ENCODE peak calls at places on chromosomes 11 and 22, in ten cellular contexts. P, S, B, L, T, I, O, Y, U and A are unnamed samples.

GRCh38 chr11:71227058-71227659 is 25.2 kb downstream of the SHANK2 start:
- DNase-seq in S (no peak), O (no peak), I (no peak), U (no peak), Y (no peak), B (no peak), L (no peak), P (no peak), T (no peak), A (no peak)

GRCh38 chr11:57647960-57648776 is 1.5 kb downstream of the YPEL4 start:
- DNase-seq in O (no peak), S (peak; percentile 14), P (no peak), I (no peak), L (no peak), U (no peak), Y (no peak), B (peak; percentile 41), T (no peak), A (no peak)

GRCh38 chr11:5004429-5005274 is 10.0 kb downstream of the OR51L1 start:
- DNase-seq in T (no peak), S (peak; percentile 1), O (peak; percentile 25), L (peak; percentile 44), B (peak; percentile 59), P (peak; percentile 52), U (no peak), I (peak; percentile 56), Y (peak; percentile 22), A (no peak)

GRCh38 chr11:66119348-66120133 is 49.5 kb downstream of the PACS1 start:
- DNase-seq in B (peak; percentile 99), O (no peak), I (no peak), L (no peak), U (no peak), Y (peak; percentile 90), T (no peak), P (no peak), S (no peak), A (no peak)

GRCh38 chr11:28835317-28835716 is 727.1 kb downstream of the METTL15 start:
- DNase-seq in P (no peak), L (no peak), Y (no peak), U (no peak), T (no peak), I (no peak), S (no peak), B (no peak), O (no peak), A (no peak)

GRCh38 chr22:27133951-27134664 is 476.7 kb downstream of the MIAT start:
- DNase-seq in B (peak; percentile 27), S (no peak), Y (peak; percentile 90), O (no peak), I (no peak), U (no peak), T (no peak), P (no peak), L (no peak), A (peak; percentile 11)

GRCh38 chr11:66864924-66865697 is 8.2 kb downstream of the LRFN4 start:
- DNase-seq in Y (no peak), I (peak; percentile 11), U (no peak), P (no peak), T (no peak), S (no peak), O (no peak), L (no peak), B (no peak), A (no peak)

GRCh38 chr11:110093407-110094297 is 460 bp downstream of the ZC3H12C start:
- DNase-seq in L (peak; percentile 80), Y (no peak), B (peak; percentile 60), O (peak; percentile 46), I (no peak), P (peak; percentile 54), U (no peak), S (peak; percentile 69), T (peak; percentile 80), A (no peak)

GRCh38 chr22:45451988-45452387 is 38.5 kb downstream of the RIBC2 start:
- DNase-seq in I (no peak), T (no peak), O (no peak), Y (no peak), P (no peak), U (no peak), S (no peak), B (no peak), L (no peak), A (no peak)

GRCh38 chr22:20524004-20524481 is 16.6 kb downstream of the MED15 start:
- DNase-seq in B (no peak), O (peak; percentile 6), Y (no peak), I (peak; percentile 80), S (no peak), P (no peak), T (no peak), L (no peak), U (no peak), A (no peak)

GRCh38 chr11:130337281-130338089 is 22.8 kb upstream of the ZBTB44 start:
- DNase-seq in S (no peak), I (no peak), O (no peak), U (no peak), B (no peak), L (no peak), T (no peak), P (no peak), Y (no peak), A (no peak)

GRCh38 chr22:39984006-39984405 is 10.7 kb upstream of the FAM83F start:
- DNase-seq in Y (no peak), B (no peak), P (no peak), S (no peak), O (no peak), T (no peak), I (no peak), L (no peak), U (no peak), A (no peak)

GRCh38 chr11:16404781-16405180 is 48.4 kb upstream of the SOX6 start:
- DNase-seq in B (no peak), U (no peak), O (no peak), P (no peak), I (no peak), L (no peak), T (no peak), S (no peak), Y (no peak), A (no peak)

GRCh38 chr11:78350101-78350645 is 67.4 kb downstream of the GAB2 start:
- DNase-seq in B (peak; percentile 64), P (no peak), T (no peak), O (no peak), Y (no peak), S (no peak), I (no peak), L (no peak), U (no peak), A (no peak)

GRCh38 chr22:37485006-37485713 is 1.0 kb downstream of the MFNG start:
- DNase-seq in L (no peak), O (no peak), I (no peak), U (peak; percentile 26), P (no peak), S (no peak), Y (no peak), T (no peak), B (no peak), A (no peak)

GRCh38 chr11:126647735-126648134 is 292.2 kb downstream of the ST3GAL4 start:
- DNase-seq in P (no peak), U (no peak), L (no peak), O (no peak), S (no peak), I (no peak), Y (peak; percentile 85), T (no peak), B (peak; percentile 30), A (no peak)

GRCh38 chr11:8192016-8192895 is 23.4 kb upstream of the RIC3 start:
- DNase-seq in T (no peak), S (peak; percentile 64), U (no peak), O (peak; percentile 83), L (no peak), Y (peak; percentile 17), I (peak; percentile 37), P (peak; percentile 84), B (peak; percentile 88), A (peak; percentile 28)

GRCh38 chr11:8019671-8020597 is 32.8 kb downstream of the EIF3F start:
- DNase-seq in B (no peak), U (no peak), S (no peak), T (no peak), Y (no peak), I (no peak), O (peak; percentile 42), L (no peak), P (no peak), A (no peak)

GRCh38 chr22:50206599-50206998 is 5.8 kb downstream of the SELENOO start:
- DNase-seq in I (no peak), B (peak; percentile 82), T (peak; percentile 89), U (no peak), Y (no peak), S (no peak), O (peak; percentile 64), L (no peak), P (peak; percentile 78), A (no peak)

GRCh38 chr22:21571679-21572078 is 4.2 kb downstream of the UBE2L3 start:
- DNase-seq in L (no peak), U (no peak), Y (no peak), T (no peak), I (no peak), B (no peak), P (no peak), S (no peak), O (no peak), A (no peak)

GRCh38 chr11:77423624-77424023 is 50.3 kb downstream of the PAK1 start:
- DNase-seq in L (no peak), U (no peak), I (no peak), P (no peak), O (no peak), Y (no peak), S (no peak), T (no peak), B (no peak), A (no peak)

GRCh38 chr11:726278-726915 is 20.4 kb downstream of the EPS8L2 start:
- DNase-seq in Y (peak; percentile 46), P (peak; percentile 65), I (peak; percentile 75), U (no peak), S (no peak), T (peak; percentile 89), L (peak; percentile 74), B (peak; percentile 40), O (no peak), A (no peak)

GRCh38 chr11:111933872-111934271 is 3.3 kb upstream of the DIXDC1 start:
- DNase-seq in S (no peak), U (no peak), I (no peak), O (no peak), L (no peak), B (no peak), P (no peak), T (no peak), Y (no peak), A (no peak)

GRCh38 chr22:26986051-26986881 is 328.9 kb downstream of the MIAT start:
- DNase-seq in L (no peak), B (no peak), I (no peak), S (no peak), U (no peak), P (no peak), T (no peak), O (no peak), Y (no peak), A (no peak)

GRCh38 chr11:120903686-120904085 is 120.2 kb upstream of the TBCEL start:
- DNase-seq in I (no peak), P (no peak), S (no peak), Y (no peak), U (no peak), T (no peak), O (no peak), L (no peak), B (no peak), A (no peak)

GRCh38 chr22:35307892-35308291 is 8.2 kb downstream of the TOM1 start:
- DNase-seq in Y (no peak), P (no peak), O (no peak), U (no peak), S (no peak), T (no peak), L (no peak), I (no peak), B (no peak), A (no peak)

GRCh38 chr11:129747161-129747560 is 68.5 kb upstream of the TMEM45B start:
- DNase-seq in B (no peak), S (no peak), O (no peak), I (no peak), Y (no peak), U (no peak), L (no peak), T (no peak), P (no peak), A (no peak)

GRCh38 chr11:114077482-114078305 is 18.2 kb downstream of the ZBTB16 start:
- DNase-seq in Y (no peak), L (no peak), S (no peak), U (no peak), T (no peak), I (no peak), B (peak; percentile 88), P (no peak), O (no peak), A (no peak)